ENCODE peak calls at places on chromosomes 6 and 20, in seven cellular contexts. J is G401, V is DMS79, Z is adipocyte, X is skeletal muscle cell, T is lower leg skin, P is NCI-H1436. K is an unnamed sample.

GRCh38 chr20:1278993-1279392 is 12.9 kb downstream of the SNPH start:
- DNase-seq in T (no peak), Z (no peak), J (no peak), P (no peak), X (no peak), V (no peak), K (no peak)

GRCh38 chr20:2697768-2698167 is 5.2 kb downstream of the EBF4 start:
- DNase-seq in X (no peak), T (peak), J (no peak), Z (no peak), P (no peak), V (no peak), K (no peak)

GRCh38 chr6:11744101-11744500 is 34.5 kb downstream of the ADTRP start:
- DNase-seq in J (no peak), P (no peak), V (no peak), X (no peak), Z (no peak), T (no peak), K (no peak)

GRCh38 chr6:100460650-100461204 is 4.0 kb downstream of the SIM1 start:
- DNase-seq in Z (no peak), J (no peak), X (no peak), V (no peak), T (no peak), P (peak), K (no peak)

GRCh38 chr6:16007146-16007545 is 121.7 kb upstream of the MYLIP start:
- DNase-seq in Z (no peak), J (no peak), P (no peak), V (no peak), X (no peak), T (no peak), K (no peak)

GRCh38 chr20:53959849-53960585 is 110.4 kb downstream of the BCAS1 start:
- DNase-seq in P (no peak), X (peak), J (no peak), V (no peak), Z (peak), T (no peak), K (no peak)

GRCh38 chr6:13281630-13282156 is 46.6 kb downstream of the TBC1D7 start:
- DNase-seq in X (no peak), P (no peak), Z (no peak), J (peak), V (no peak), T (no peak), K (peak)

GRCh38 chr6:26300828-26301227 is 64.2 kb upstream of the BTN3A2 start:
- DNase-seq in V (no peak), Z (no peak), J (no peak), T (no peak), P (no peak), X (no peak), K (no peak)

GRCh38 chr20:53711333-53712211 is 117.9 kb upstream of the ZNF217 start:
- DNase-seq in X (no peak), T (no peak), J (no peak), V (no peak), P (no peak), Z (no peak), K (no peak)

GRCh38 chr6:45156075-45156474 is 172.1 kb upstream of the RUNX2 start:
- DNase-seq in X (no peak), P (no peak), V (no peak), Z (no peak), J (no peak), T (no peak), K (no peak)

GRCh38 chr6:127841811-127842210 is 59.0 kb downstream of the THEMIS start:
- DNase-seq in P (no peak), J (peak), X (no peak), Z (peak), T (no peak), V (no peak), K (peak)

GRCh38 chr6:9842004-9842720 is 572.7 kb downstream of the TFAP2A start:
- DNase-seq in P (no peak), V (no peak), T (no peak), Z (no peak), J (no peak), X (no peak), K (no peak)

GRCh38 chr6:131082335-131082734 is 19.3 kb upstream of the EPB41L2 start:
- DNase-seq in P (no peak), X (no peak), Z (no peak), J (no peak), T (no peak), V (no peak), K (no peak)

GRCh38 chr6:108027594-108027993 is 46.9 kb downstream of the OSTM1 start:
- DNase-seq in X (no peak), P (peak), T (no peak), Z (no peak), J (peak), V (no peak), K (no peak)

GRCh38 chr6:164453835-164454234 is 855.6 kb downstream of the C6orf118 start:
- DNase-seq in P (no peak), T (no peak), J (no peak), Z (no peak), V (no peak), X (no peak), K (no peak)

GRCh38 chr6:1949533-1949932 is 295.9 kb downstream of the GMDS start:
- DNase-seq in Z (peak), J (no peak), T (no peak), X (peak), P (no peak), V (no peak), K (no peak)

GRCh38 chr6:150179030-150179429 is 36.2 kb downstream of the PPP1R14C start:
- DNase-seq in V (no peak), X (no peak), Z (no peak), T (no peak), J (no peak), P (no peak), K (no peak)

GRCh38 chr6:18219611-18220010 is 44.7 kb downstream of the DEK start:
- DNase-seq in X (no peak), Z (no peak), T (no peak), P (no peak), V (no peak), J (no peak), K (no peak)